ENCODE peak calls at places on chromosomes 16 and 17, in four cellular contexts. D is CD8-positive, alpha-beta T cell; S is A549; Z is fibroblast of lung. P is an unnamed sample.
A peak's percentile ranks its signal among the peaks of the same experiment; 100 is the strongest.

GRCh38 chr16:66130296-66130910 is 236.1 kb upstream of the CDH5 start:
- DNase-seq in D (no peak), S (no peak), Z (peak; percentile 95), P (peak; percentile 73)

GRCh38 chr16:50281391-50282009 is 15.1 kb downstream of the ADCY7 start:
- DNase-seq in D (no peak), S (no peak), Z (no peak), P (no peak)

GRCh38 chr16:79390481-79391051 is 210.0 kb downstream of the MAF start:
- DNase-seq in D (no peak), S (no peak), Z (no peak), P (no peak)

GRCh38 chr17:46929413-46929812 is 6.5 kb downstream of the GOSR2 start:
- DNase-seq in D (no peak), S (no peak), Z (peak; percentile 64), P (no peak)

GRCh38 chr17:81163703-81164413 is 1.4 kb upstream of the PVALEF start:
- DNase-seq in D (no peak), S (no peak), Z (no peak), P (peak; percentile 48)

GRCh38 chr16:11700264-11701029 is 32.2 kb downstream of the SNN start:
- DNase-seq in D (no peak), S (no peak), Z (no peak), P (no peak)

GRCh38 chr17:39706921-39707337 is 7.1 kb downstream of the ERBB2 start:
- DNase-seq in D (peak; percentile 8), S (no peak), Z (no peak), P (no peak)

GRCh38 chr16:55297062-55297909 is 26.7 kb upstream of the IRX6 start:
- DNase-seq in D (no peak), S (no peak), Z (peak; percentile 70), P (peak; percentile 41)

GRCh38 chr16:66188786-66189725 is 177.4 kb upstream of the CDH5 start:
- DNase-seq in D (no peak), S (no peak), Z (peak; percentile 82), P (no peak)

GRCh38 chr16:80703391-80704071 is 100.9 kb downstream of the CDYL2 start:
- DNase-seq in D (no peak), S (no peak), Z (no peak), P (no peak)

GRCh38 chr17:33572615-33573014 is 279.5 kb upstream of the ASIC2 start:
- DNase-seq in D (no peak), S (peak; percentile 5), Z (no peak), P (peak; percentile 50)

GRCh38 chr17:49851387-49852291 is 3.8 kb upstream of the TAC4 start:
- DNase-seq in D (peak; percentile 59), S (peak; percentile 73), Z (peak; percentile 65), P (peak; percentile 52)

GRCh38 chr17:28720247-28720996 is 637 bp downstream of the RPL23A start:
- DNase-seq in D (no peak), S (no peak), Z (no peak), P (no peak)

GRCh38 chr17:32569171-32570080 is 82.6 kb downstream of the CDK5R1 start:
- DNase-seq in D (no peak), S (no peak), Z (no peak), P (peak; percentile 33)

GRCh38 chr16:50526796-50527195 is 21.4 kb upstream of the NKD1 start:
- DNase-seq in D (no peak), S (no peak), Z (no peak), P (no peak)

GRCh38 chr16:4767872-4768548 is 1.0 kb upstream of the ZNF500 start:
- DNase-seq in D (no peak), S (peak; percentile 50), Z (peak; percentile 10), P (no peak)

GRCh38 chr17:63916566-63917185 is 2.0 kb downstream of the GH1 start:
- DNase-seq in D (no peak), S (no peak), Z (no peak), P (no peak)

GRCh38 chr16:11977206-11978041 is 890 bp downstream of the SNX29 start:
- DNase-seq in D (no peak), S (peak; percentile 51), Z (peak; percentile 85), P (peak; percentile 5)

GRCh38 chr17:234163-235047 is 53.0 kb upstream of the DOC2B start:
- DNase-seq in D (no peak), S (no peak), Z (no peak), P (no peak)

GRCh38 chr17:75864448-75864871 is 9.3 kb upstream of the WBP2 start:
- DNase-seq in D (peak; percentile 23), S (no peak), Z (peak; percentile 60), P (peak; percentile 98)

GRCh38 chr16:23145608-23146007 is 3.6 kb downstream of the USP31 start:
- DNase-seq in D (no peak), S (peak; percentile 41), Z (peak; percentile 85), P (no peak)

GRCh38 chr16:66247516-66248089 is 118.9 kb upstream of the CDH5 start:
- DNase-seq in D (no peak), S (no peak), Z (peak; percentile 51), P (no peak)

GRCh38 chr17:18219016-18219415 is 6.4 kb upstream of the LLGL1 start:
- DNase-seq in D (no peak), S (no peak), Z (peak; percentile 68), P (no peak)

GRCh38 chr16:66360624-66361324 is 5.7 kb upstream of the CDH5 start:
- DNase-seq in D (no peak), S (no peak), Z (no peak), P (peak; percentile 58)

GRCh38 chr17:83151442-83152220 is 72.2 kb downstream of the METRNL start:
- DNase-seq in D (no peak), S (no peak), Z (peak; percentile 27), P (peak; percentile 45)

GRCh38 chr17:82927661-82928601 is 88.1 kb upstream of the ZNF750 start:
- DNase-seq in D (no peak), S (no peak), Z (peak; percentile 9), P (peak; percentile 64)

GRCh38 chr17:69764137-69764536 is 310.9 kb upstream of the KCNJ16 start:
- DNase-seq in D (no peak), S (no peak), Z (no peak), P (no peak)

GRCh38 chr17:61408151-61409041 is 8.8 kb downstream of the TBX2 start:
- DNase-seq in D (no peak), S (no peak), Z (no peak), P (no peak)

GRCh38 chr16:16083421-16084156 is 134.2 kb downstream of the ABCC1 start:
- DNase-seq in D (no peak), S (peak; percentile 85), Z (peak; percentile 40), P (peak; percentile 24)

GRCh38 chr16:79823644-79824043 is 223.1 kb upstream of the MAF start:
- DNase-seq in D (no peak), S (no peak), Z (no peak), P (no peak)

GRCh38 chr17:63751806-63752205 is 10.2 kb upstream of the STRADA start:
- DNase-seq in D (no peak), S (no peak), Z (no peak), P (no peak)

GRCh38 chr17:44780845-44781480 is 22.2 kb downstream of the ADAM11 start:
- DNase-seq in D (no peak), S (no peak), Z (no peak), P (no peak)
- H3K4me3 ChIP-seq in D (no peak overlapping the region), S (no peak overlapping the region), Z (no peak overlapping the region), P (no peak overlapping the region)

DNA sequence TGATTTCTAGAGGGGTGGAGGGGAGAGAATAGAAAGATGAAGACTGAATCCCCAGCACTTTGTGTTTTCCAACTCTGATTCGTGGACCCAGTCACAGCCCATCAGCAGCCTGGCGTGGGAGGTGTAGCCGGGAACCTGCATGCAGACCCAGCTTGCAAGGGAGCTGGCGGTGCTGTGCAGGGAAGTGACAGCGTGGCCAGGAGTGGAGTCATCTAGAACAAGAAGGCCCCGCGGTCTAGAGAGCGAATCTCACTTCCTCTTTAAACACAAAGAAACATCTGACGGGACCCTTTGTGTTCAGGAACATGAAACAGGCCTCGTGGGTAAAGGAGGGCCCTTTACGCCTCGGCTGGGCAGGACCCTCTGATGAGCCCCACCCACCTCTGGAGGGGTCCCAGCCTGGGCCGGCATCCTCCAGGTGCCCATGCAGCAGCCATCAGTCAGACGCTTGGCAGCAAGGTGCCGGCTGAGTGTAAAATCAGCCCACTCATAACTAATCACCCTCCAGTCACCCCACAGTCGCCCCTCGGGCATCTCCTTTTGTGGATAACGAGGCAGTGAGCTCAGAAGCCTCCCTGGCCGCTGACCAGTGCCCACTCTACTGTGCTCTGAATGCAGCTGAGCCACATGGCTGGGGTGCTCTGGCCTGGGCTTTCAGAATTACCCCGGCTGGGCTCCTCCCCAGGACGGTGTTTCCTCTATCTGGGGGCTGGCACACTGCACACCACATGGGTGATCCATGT is 4.4 kb downstream of the SNAI3 start:
- DNase-seq in D (no peak), S (no peak), Z (peak; percentile 28), P (no peak)
- H3K4me3 ChIP-seq in D (peak overlapping the region; percentile 44), S (no peak overlapping the region), Z (no peak overlapping the region), P (no peak overlapping the region)

GRCh38 chr16:56999409-57000270 is 10.3 kb downstream of the NLRC5 start:
- DNase-seq in D (no peak), S (no peak), Z (no peak), P (no peak)
- H3K4me3 ChIP-seq in D (peak overlapping the region; percentile 22), S (no peak overlapping the region), Z (no peak overlapping the region), P (no peak overlapping the region)

GRCh38 chr17:43542854-43543253 is 3.3 kb downstream of the ETV4 start:
- DNase-seq in D (no peak), S (no peak), Z (no peak), P (no peak)

GRCh38 chr17:43543300-43543699 is 2.8 kb downstream of the ETV4 start:
- DNase-seq in D (no peak), S (no peak), Z (no peak), P (peak; percentile 26)

GRCh38 chr17:43546317-43547188 is at the start of gene ETV4:
- DNase-seq in D (peak; percentile 82), S (peak; percentile 96), Z (peak; percentile 91), P (peak; percentile 98)

GRCh38 chr17:43545383-43545632 is 832 bp downstream of the ETV4 start:
- DNase-seq in D (no peak), S (no peak), Z (no peak), P (no peak)

DNA sequence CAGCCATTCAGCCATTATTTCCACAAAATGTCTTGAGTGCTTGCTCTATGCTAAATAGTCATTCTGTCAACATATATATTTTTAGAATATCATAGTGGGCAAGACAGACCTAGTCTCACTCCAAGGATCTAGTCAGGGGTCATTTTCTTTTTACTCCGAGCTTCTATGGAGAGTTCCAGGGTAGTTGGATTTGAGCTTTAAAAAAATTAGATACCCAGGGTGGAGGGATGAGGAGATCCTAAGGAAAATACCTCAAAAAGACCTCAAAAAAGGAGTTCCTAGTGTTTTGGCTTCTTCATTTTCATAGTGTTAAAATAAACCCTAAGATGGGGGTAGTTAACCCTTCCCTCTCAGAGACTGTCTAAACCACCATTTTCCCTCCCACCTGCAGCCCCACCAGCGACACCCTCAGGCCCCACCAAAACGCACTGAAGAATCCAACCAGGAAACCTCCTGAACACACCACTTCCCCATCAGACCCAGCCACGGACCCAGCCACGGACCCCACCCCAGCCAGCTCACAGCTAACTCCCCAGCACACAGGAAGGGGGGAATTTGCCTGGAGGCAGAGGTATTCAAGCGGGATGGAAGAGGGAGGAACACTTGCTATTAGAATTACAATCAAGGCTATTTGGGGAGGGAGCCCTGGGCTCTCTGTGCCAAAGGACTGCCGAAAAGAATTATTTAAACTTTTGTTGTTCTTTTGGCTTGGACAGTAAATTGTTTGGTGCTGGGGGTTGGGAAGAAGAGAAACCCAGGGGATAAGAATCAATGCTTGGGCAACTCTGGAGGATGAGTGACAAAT is 2.2 kb downstream of the ETV4 start:
- DNase-seq in D (no peak), S (no peak), Z (no peak), P (no peak)
- H3K4me3 ChIP-seq in D (no peak overlapping the region), S (peak overlapping the region; percentile 60), Z (no peak overlapping the region), P (peak overlapping the region; percentile 75)

P was measured in SJCRH30.